ENCODE peak calls at places on chromosomes 7 and 10, in eight cellular contexts. B is left lung, Q is heart right ventricle, Z is mucosa of descending colon, D is heart left ventricle, Y is adrenal gland, H is right lobe of liver, J is A549. U is an unnamed sample.

GRCh38 chr7:46545790-46546189 is 624.7 kb upstream of the IGFBP3 start:
- DNase-seq in B (no peak), Q (no peak), Z (no peak), D (no peak), Y (no peak), H (no peak), J (peak; percentile 65), U (no peak)

GRCh38 chr10:121137533-121137932 is 286.4 kb downstream of the WDR11 start:
- DNase-seq in B (no peak), Q (no peak), Z (no peak), D (no peak), Y (no peak), H (no peak), J (no peak), U (no peak)

GRCh38 chr7:142714375-142714774 is 34.9 kb upstream of the PRSS1 start:
- DNase-seq in B (no peak), Q (no peak), Z (no peak), D (no peak), Y (no peak), H (no peak), J (no peak), U (no peak)

GRCh38 chr10:117419921-117420320 is 44.7 kb upstream of the PDZD8 start:
- DNase-seq in B (no peak), Q (no peak), Z (no peak), D (no peak), Y (peak; percentile 69), H (no peak), J (no peak), U (no peak)

GRCh38 chr7:12297709-12298108 is 86.6 kb downstream of the TMEM106B start:
- DNase-seq in B (no peak), Q (no peak), Z (no peak), D (no peak), Y (no peak), H (no peak), J (no peak), U (no peak)

GRCh38 chr7:140229591-140230516 is 53.1 kb upstream of the KDM7A start:
- DNase-seq in B (peak; percentile 53), Q (no peak), Z (peak; percentile 92), D (no peak), Y (no peak), H (no peak), J (no peak), U (peak; percentile 63)

GRCh38 chr10:43885842-43886241 is 237.2 kb upstream of the ZNF32 start:
- DNase-seq in B (no peak), Q (no peak), Z (no peak), D (no peak), Y (no peak), H (no peak), J (no peak), U (no peak)

GRCh38 chr10:33858326-33858725 is 523.9 kb upstream of the NRP1 start:
- DNase-seq in B (no peak), Q (no peak), Z (no peak), D (no peak), Y (no peak), H (no peak), J (no peak), U (no peak)

GRCh38 chr10:35268791-35269257 is 67.5 kb upstream of the CCNY start:
- DNase-seq in B (no peak), Q (no peak), Z (no peak), D (no peak), Y (no peak), H (no peak), J (no peak), U (no peak)

GRCh38 chr7:11831383-11831726 is 643 bp downstream of the THSD7A start:
- DNase-seq in B (no peak), Q (no peak), Z (no peak), D (no peak), Y (no peak), H (no peak), J (no peak), U (no peak)

GRCh38 chr7:48366096-48366495 is 194.8 kb downstream of the ABCA13 start:
- DNase-seq in B (no peak), Q (no peak), Z (no peak), D (no peak), Y (no peak), H (no peak), J (no peak), U (no peak)

GRCh38 chr10:99834410-99834809 is 52.0 kb downstream of the ABCC2 start:
- DNase-seq in B (no peak), Q (no peak), Z (no peak), D (no peak), Y (no peak), H (no peak), J (peak; percentile 89), U (no peak)

GRCh38 chr10:11024596-11024995 is 6.9 kb downstream of the CELF2 start:
- DNase-seq in B (no peak), Q (no peak), Z (no peak), D (no peak), Y (no peak), H (no peak), J (no peak), U (no peak)

GRCh38 chr7:55546826-55547225 is 25.5 kb downstream of the VOPP1 start:
- DNase-seq in B (peak; percentile 75), Q (peak; percentile 75), Z (peak; percentile 54), D (peak; percentile 72), Y (peak; percentile 94), H (peak; percentile 93), J (peak; percentile 84), U (peak; percentile 83)

GRCh38 chr7:6178273-6179029 is 94.0 kb downstream of the CYTH3 start:
- DNase-seq in B (no peak), Q (no peak), Z (no peak), D (no peak), Y (peak; percentile 64), H (no peak), J (no peak), U (no peak)

GRCh38 chr10:32139223-32140073 is 83.2 kb upstream of the KIF5B start:
- DNase-seq in B (peak; percentile 90), Q (peak; percentile 86), Z (peak; percentile 80), D (peak; percentile 87), Y (peak; percentile 91), H (peak; percentile 57), J (peak; percentile 90), U (peak; percentile 68)

DNA sequence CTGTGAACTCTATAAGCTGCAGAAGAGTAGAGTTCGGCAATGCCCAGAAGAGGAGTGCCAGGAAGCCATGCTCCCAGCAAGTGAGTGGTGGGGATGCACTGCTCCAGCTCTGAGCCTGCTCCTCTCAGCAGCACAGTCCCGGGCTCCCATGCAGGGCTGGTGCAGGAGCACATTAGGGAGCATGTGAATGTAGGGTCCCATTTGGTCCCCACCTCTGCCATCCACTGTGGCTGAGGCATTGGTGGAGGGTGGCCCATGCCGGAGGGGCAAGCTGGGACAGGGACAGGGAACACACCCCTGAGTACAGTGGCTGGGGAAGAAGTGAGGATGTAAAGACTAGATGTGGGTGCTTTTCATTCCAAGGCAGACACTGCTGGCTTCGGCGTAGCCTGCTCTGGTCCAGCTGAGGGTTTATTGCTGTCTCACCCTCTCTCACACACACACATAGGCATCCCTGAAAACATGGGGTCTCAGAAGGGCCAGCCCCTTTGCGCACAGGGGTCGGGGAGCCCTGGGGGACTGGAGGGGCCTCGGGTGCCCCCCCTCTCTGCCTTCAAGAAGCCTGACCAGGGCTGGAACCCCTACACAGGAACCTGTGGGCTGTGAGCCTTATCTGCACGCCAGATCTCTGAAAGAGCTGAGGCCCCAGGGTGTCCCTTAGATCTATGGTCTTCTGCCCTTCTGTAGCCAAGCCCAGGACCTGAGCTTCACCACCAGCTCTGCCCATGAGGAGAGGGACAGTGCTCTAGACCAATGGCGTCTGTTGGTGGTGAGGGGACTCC is 341.0 kb downstream of the TCERG1L start:
- DNase-seq in B (no peak), Q (no peak), Z (no peak), D (no peak), Y (no peak), H (no peak), J (no peak), U (no peak)
- H3K4me3 ChIP-seq in B (no peak overlapping the region), Q (no peak overlapping the region), Z (no peak overlapping the region), D (no peak overlapping the region), Y (no peak overlapping the region), H (no peak overlapping the region), J (no peak overlapping the region), U (no peak overlapping the region)

DNA sequence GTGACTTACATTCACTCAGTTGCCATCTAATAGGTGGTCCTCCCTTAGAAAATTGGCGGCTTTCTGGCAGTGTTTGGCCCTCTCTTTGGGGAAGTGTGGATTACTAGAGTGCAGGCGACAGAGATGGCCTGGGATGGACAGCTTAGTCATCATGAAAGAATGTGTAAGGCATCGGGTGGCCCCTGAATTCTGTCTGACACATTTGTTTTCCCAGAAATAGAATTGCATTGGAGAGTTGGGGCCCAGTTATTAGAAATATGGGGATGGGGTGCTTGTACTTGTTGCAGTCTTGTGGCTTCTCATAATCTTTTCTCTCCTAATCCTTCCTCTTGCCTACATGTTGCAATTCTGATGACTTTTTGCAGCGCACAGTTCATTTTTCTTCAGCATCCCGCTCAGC is 13.8 kb downstream of the TCF7L2 start:
- DNase-seq in B (no peak), Q (no peak), Z (no peak), D (no peak), Y (no peak), H (no peak), J (peak; percentile 58), U (no peak)
- H3K4me1 ChIP-seq in B (peaks cover 38% of the 10 kb centered on the region), Q (peaks cover 3% of the 10 kb centered on the region), Z (peaks cover 21% of the 10 kb centered on the region), D (peaks cover 38% of the 10 kb centered on the region), Y (peaks cover 12% of the 10 kb centered on the region), H (no peaks in the 10 kb centered on the region), J (peaks cover 82% of the 10 kb centered on the region), U (peaks cover 71% of the 10 kb centered on the region)

GRCh38 chr7:64558323-64558705 is 4.6 kb downstream of the ZNF680 start:
- DNase-seq in B (no peak), Q (no peak), Z (no peak), D (no peak), Y (no peak), H (no peak), J (no peak), U (no peak)

GRCh38 chr7:64557601-64558322 is 5.1 kb downstream of the ZNF680 start:
- DNase-seq in B (no peak), Q (no peak), Z (no peak), D (no peak), Y (no peak), H (no peak), J (no peak), U (no peak)

GRCh38 chr7:64558781-64559180 is 4.1 kb downstream of the ZNF680 start:
- DNase-seq in B (no peak), Q (no peak), Z (no peak), D (no peak), Y (no peak), H (no peak), J (no peak), U (no peak)

GRCh38 chr7:64562246-64562620 is 638 bp downstream of the ZNF680 start:
- DNase-seq in B (no peak), Q (no peak), Z (no peak), D (no peak), Y (no peak), H (no peak), J (peak; percentile 11), U (no peak)

GRCh38 chr7:64559206-64559605 is 3.7 kb downstream of the ZNF680 start:
- DNase-seq in B (no peak), Q (no peak), Z (no peak), D (no peak), Y (peak; percentile 43), H (no peak), J (peak; percentile 29), U (no peak)
- H3K4me3 ChIP-seq in B (no peak overlapping the region), Q (peak overlapping the region; percentile 31), Z (no peak overlapping the region), D (peak overlapping the region; percentile 17), Y (no peak overlapping the region), H (peak overlapping the region; percentile 4), J (no peak overlapping the region), U (no peak overlapping the region)

DNA sequence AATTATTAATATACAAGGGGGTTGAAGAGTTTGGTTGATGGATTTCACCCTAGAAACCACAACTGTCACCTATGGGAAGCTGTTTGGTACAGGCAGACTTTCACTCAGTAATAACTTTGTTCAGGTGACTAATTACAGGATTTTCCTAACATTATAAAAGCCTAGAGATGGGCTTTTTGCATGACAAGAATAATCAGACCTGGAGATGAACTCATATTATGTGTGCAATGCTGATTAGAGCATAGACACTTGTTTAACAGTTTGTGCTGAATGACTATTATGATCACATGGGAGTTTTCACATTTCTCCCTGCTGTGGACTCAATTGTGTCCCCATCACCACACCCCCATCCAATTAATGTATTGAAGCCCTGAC is 90.2 kb upstream of the STEAP4 start:
- DNase-seq in B (no peak), Q (no peak), Z (no peak), D (no peak), Y (no peak), H (no peak), J (no peak), U (no peak)
- H3K4me1 ChIP-seq in B (peaks cover 7% of the 10 kb centered on the region), Q (no peaks in the 10 kb centered on the region), Z (no peaks in the 10 kb centered on the region), D (no peaks in the 10 kb centered on the region), Y (no peaks in the 10 kb centered on the region), H (no peaks in the 10 kb centered on the region), J (no peaks in the 10 kb centered on the region), U (no peaks in the 10 kb centered on the region)